ENCODE peak calls at places on chromosome 9, in eight cellular contexts. M is naive thymus-derived CD4-positive, alpha-beta T cell; U is left ventricle myocardium inferior; E is OCI-LY7; I is HCT116; B is spleen; P is psoas muscle; N is cardiac muscle cell. H is an unnamed sample.
A peak's percentile ranks its signal among the peaks of the same experiment; 100 is the strongest.

GRCh38 chr9:30198463-30199309 is 2185.8 kb upstream of the ACO1 start:
- DNase-seq in M (no peak), U (no peak), E (no peak), I (no peak), B (no peak), P (no peak), N (no peak), H (no peak)

GRCh38 chr9:83623634-83623991 is 670 bp downstream of the IDNK start:
- DNase-seq in M (peak; percentile 15), U (no peak), E (peak; percentile 53), I (no peak), B (no peak), P (no peak), N (peak; percentile 13), H (no peak)

GRCh38 chr9:108478871-108479332 is 376.9 kb downstream of the ACTL7B start:
- DNase-seq in M (no peak), U (no peak), E (no peak), I (no peak), B (no peak), P (no peak), N (peak; percentile 72), H (no peak)

GRCh38 chr9:137176302-137177182 is 4.7 kb upstream of the TMEM210 start:
- DNase-seq in M (no peak), U (no peak), E (peak; percentile 57), I (no peak), B (no peak), P (no peak), N (peak; percentile 47), H (no peak)

GRCh38 chr9:27065288-27065687 is 43.7 kb upstream of the TEK start:
- DNase-seq in M (no peak), U (no peak), E (no peak), I (no peak), B (no peak), P (no peak), N (no peak), H (no peak)

GRCh38 chr9:27367175-27367798 is 70.3 kb upstream of the EQTN start:
- DNase-seq in M (no peak), U (no peak), E (peak; percentile 51), I (no peak), B (no peak), P (no peak), N (no peak), H (no peak)

GRCh38 chr9:111621895-111622480 is 9.1 kb upstream of the DNAJC25 start:
- DNase-seq in M (peak; percentile 14), U (no peak), E (peak; percentile 33), I (peak; percentile 39), B (no peak), P (no peak), N (peak; percentile 69), H (no peak)

GRCh38 chr9:18122156-18122555 is 351.8 kb upstream of the ADAMTSL1 start:
- DNase-seq in M (no peak), U (no peak), E (no peak), I (no peak), B (no peak), P (no peak), N (peak; percentile 25), H (no peak)

GRCh38 chr9:121818841-121819430 is 167.5 kb downstream of the DAB2IP start:
- DNase-seq in M (no peak), U (no peak), E (no peak), I (no peak), B (no peak), P (no peak), N (no peak), H (no peak)

GRCh38 chr9:95459867-95460626 is 56.7 kb downstream of the PTCH1 start:
- DNase-seq in M (no peak), U (no peak), E (no peak), I (no peak), B (no peak), P (no peak), N (no peak), H (no peak)

GRCh38 chr9:561430-561829 is 280.1 kb upstream of the DMRT1 start:
- DNase-seq in M (no peak), U (no peak), E (no peak), I (no peak), B (no peak), P (no peak), N (peak; percentile 79), H (no peak)

GRCh38 chr9:126126012-126126411 is 200.6 kb upstream of the MVB12B start:
- DNase-seq in M (no peak), U (no peak), E (no peak), I (no peak), B (peak; percentile 42), P (no peak), N (no peak), H (no peak)

GRCh38 chr9:21605489-21605931 is 123.4 kb upstream of the IFNE start:
- DNase-seq in M (no peak), U (no peak), E (no peak), I (no peak), B (no peak), P (no peak), N (peak; percentile 96), H (no peak)

DNA sequence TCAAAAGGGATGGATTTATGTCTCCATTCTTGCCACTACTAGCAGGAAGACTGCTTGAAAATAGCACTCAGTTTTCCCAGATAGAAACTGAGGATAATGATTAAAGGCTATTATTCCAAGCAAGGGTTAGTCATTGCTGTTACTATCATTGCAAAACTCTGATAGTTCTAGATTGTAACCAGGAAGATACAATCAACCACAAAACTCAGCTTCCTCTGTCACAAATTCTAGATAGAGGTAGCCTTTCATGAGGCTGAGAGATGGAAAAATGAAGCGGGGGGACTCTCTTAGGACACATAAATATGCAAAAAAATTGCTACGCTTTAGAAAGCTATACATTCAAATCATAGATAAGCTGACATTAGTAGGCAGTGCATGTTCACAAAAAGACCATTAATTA is 3.1 kb downstream of the ANXA1 start:
- DNase-seq in M (peak; percentile 61), U (no peak), E (no peak), I (no peak), B (no peak), P (no peak), N (no peak), H (peak; percentile 46)
- H3K27ac ChIP-seq in M (peak overlapping the region; percentile 77), U (peak overlapping the region; percentile 86), E (no peak overlapping the region), I (peak overlapping the region; percentile 95), B (peak overlapping the region; percentile 84), P (no peak overlapping the region), N (no peak overlapping the region), H (peak overlapping the region; percentile 93)

GRCh38 chr9:106929471-106930198 is 66.7 kb downstream of the ZNF462 start:
- DNase-seq in M (no peak), U (no peak), E (no peak), I (no peak), B (no peak), P (no peak), N (peak; percentile 93), H (no peak)
- H3K36me3 ChIP-seq in M (no peaks in the 10 kb centered on the region), U (peaks cover 74% of the 10 kb centered on the region), E (no peaks in the 10 kb centered on the region), I (no peaks in the 10 kb centered on the region), B (no peaks in the 10 kb centered on the region), P (peaks cover 100% of the 10 kb centered on the region), N (peaks cover 63% of the 10 kb centered on the region), H (no peaks in the 10 kb centered on the region)

DNA sequence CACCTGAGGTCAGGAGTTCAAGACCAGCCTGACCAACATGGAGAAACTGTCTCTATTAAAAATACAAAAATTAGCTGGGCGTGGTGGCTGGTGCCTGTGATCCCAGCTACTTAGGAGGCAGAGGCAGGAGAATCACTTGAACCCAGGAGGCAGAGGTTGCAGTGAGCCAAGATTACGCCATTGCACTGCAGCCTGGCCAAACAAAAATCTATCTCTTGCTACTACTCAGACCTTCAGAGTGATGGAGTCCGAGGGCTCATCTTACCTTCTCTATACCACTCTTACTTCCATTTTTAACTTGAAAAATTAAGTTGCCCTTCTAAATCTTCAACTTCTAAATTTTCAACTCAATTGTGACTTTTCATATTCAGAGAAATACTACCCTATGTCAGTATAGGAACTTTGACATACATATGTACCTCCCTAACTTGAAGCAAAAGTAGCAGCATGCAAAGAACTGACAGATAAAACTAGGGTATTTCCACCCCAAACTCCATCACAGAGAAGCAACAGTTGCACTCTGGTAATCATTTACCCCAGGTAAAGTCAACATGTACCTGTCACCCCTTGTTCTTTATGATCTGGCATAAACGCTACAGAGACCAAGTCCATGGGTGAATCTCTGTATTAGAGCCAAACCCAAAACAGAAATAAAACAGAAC is 11.4 kb downstream of the ZFAND5 start:
- DNase-seq in M (no peak), U (no peak), E (no peak), I (no peak), B (no peak), P (no peak), N (no peak), H (no peak)
- H3K4me1 ChIP-seq in M (peaks cover 5% of the 10 kb centered on the region), U (peaks cover 60% of the 10 kb centered on the region), E (no peaks in the 10 kb centered on the region), I (no peaks in the 10 kb centered on the region), B (peaks cover 48% of the 10 kb centered on the region), P (peaks cover 76% of the 10 kb centered on the region), N (peaks cover 15% of the 10 kb centered on the region), H (peaks cover 8% of the 10 kb centered on the region)

DNA sequence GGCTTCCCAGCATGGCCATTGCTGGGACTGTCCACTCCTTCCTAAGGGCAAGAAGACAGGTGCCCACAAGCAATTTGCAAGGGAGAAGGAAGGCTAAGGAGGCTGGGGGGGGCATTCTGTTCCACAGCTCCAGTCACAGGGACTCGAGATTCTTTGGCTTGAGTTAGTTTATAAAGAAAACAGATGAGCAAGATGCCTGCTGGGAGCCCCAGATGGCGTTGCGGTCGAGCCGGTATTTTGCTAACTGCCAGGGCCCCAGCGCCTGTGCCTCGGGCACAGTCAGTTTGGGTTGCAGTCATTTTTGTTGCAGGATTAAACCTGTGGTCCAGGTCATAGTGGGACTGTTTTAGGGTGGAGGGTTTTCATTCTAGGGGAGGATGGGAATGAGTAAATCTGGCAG is 87.3 kb upstream of the FCN2 start:
- DNase-seq in M (no peak), U (no peak), E (no peak), I (no peak), B (no peak), P (no peak), N (no peak), H (no peak)
- H3K27ac ChIP-seq in M (no peak overlapping the region), U (no peak overlapping the region), E (no peak overlapping the region), I (no peak overlapping the region), B (no peak overlapping the region), P (no peak overlapping the region), N (no peak overlapping the region), H (no peak overlapping the region)

GRCh38 chr9:73995836-73996235 is 501.3 kb upstream of the RORB start:
- DNase-seq in M (no peak), U (no peak), E (no peak), I (no peak), B (no peak), P (no peak), N (no peak), H (no peak)

GRCh38 chr9:74001382-74001781 is 495.8 kb upstream of the RORB start:
- DNase-seq in M (no peak), U (no peak), E (no peak), I (no peak), B (no peak), P (no peak), N (no peak), H (no peak)

GRCh38 chr9:73996844-73997243 is 500.3 kb upstream of the RORB start:
- DNase-seq in M (no peak), U (no peak), E (no peak), I (no peak), B (no peak), P (no peak), N (no peak), H (no peak)
- H3K36me3 ChIP-seq in M (no peaks in the 10 kb centered on the region), U (no peaks in the 10 kb centered on the region), E (no peaks in the 10 kb centered on the region), I (no peaks in the 10 kb centered on the region), B (no peaks in the 10 kb centered on the region), P (no peaks in the 10 kb centered on the region), N (no peaks in the 10 kb centered on the region), H (no peaks in the 10 kb centered on the region)

GRCh38 chr9:22739712-22740111 is 293.1 kb downstream of the DMRTA1 start:
- DNase-seq in M (no peak), U (no peak), E (no peak), I (no peak), B (no peak), P (no peak), N (no peak), H (no peak)

GRCh38 chr9:22742401-22742800 is 295.8 kb downstream of the DMRTA1 start:
- DNase-seq in M (no peak), U (no peak), E (no peak), I (no peak), B (no peak), P (no peak), N (no peak), H (no peak)

GRCh38 chr9:22740781-22741180 is 294.2 kb downstream of the DMRTA1 start:
- DNase-seq in M (no peak), U (no peak), E (no peak), I (no peak), B (no peak), P (no peak), N (no peak), H (no peak)
- H3K4me1 ChIP-seq in M (no peaks in the 10 kb centered on the region), U (no peaks in the 10 kb centered on the region), E (no peaks in the 10 kb centered on the region), I (no peaks in the 10 kb centered on the region), B (no peaks in the 10 kb centered on the region), P (no peaks in the 10 kb centered on the region), N (no peaks in the 10 kb centered on the region), H (no peaks in the 10 kb centered on the region)